ENCODE peak calls at places on chromosomes 16 and 17, in ten cellular contexts. B, Q, C, W, U, P, O, N, K and G are unnamed samples.

GRCh38 chr16:89122322-89122831 is 28.7 kb downstream of the ACSF3 start:
- DNase-seq in U (peak; percentile 20), Q (no peak), C (no peak), W (peak; percentile 73), P (no peak), O (no peak), N (no peak), K (peak; percentile 86), B (no peak), G (no peak)

GRCh38 chr16:65728652-65729051 is 606.8 kb upstream of the CDH11 start:
- DNase-seq in Q (no peak), B (no peak), U (no peak), O (no peak), C (no peak), N (no peak), K (no peak), P (no peak), W (no peak), G (no peak)

GRCh38 chr16:56999409-57000270 is 10.3 kb downstream of the NLRC5 start:
- DNase-seq in N (no peak), B (peak; percentile 47), Q (no peak), P (no peak), O (no peak), W (peak; percentile 43), U (no peak), K (no peak), C (no peak), G (no peak)

GRCh38 chr17:20966869-20967268 is 75.9 kb downstream of the USP22 start:
- DNase-seq in U (no peak), Q (no peak), B (no peak), N (no peak), O (no peak), W (no peak), K (no peak), P (no peak), C (no peak), G (no peak)

GRCh38 chr17:29250666-29251065 is 4.0 kb downstream of the CRYBA1 start:
- DNase-seq in P (no peak), B (no peak), Q (no peak), K (no peak), N (no peak), O (no peak), C (peak; percentile 24), W (no peak), U (no peak), G (no peak)

GRCh38 chr17:13589658-13590057 is 12.1 kb downstream of the HS3ST3A1 start:
- DNase-seq in P (no peak), B (no peak), Q (no peak), O (no peak), C (no peak), N (no peak), K (no peak), U (no peak), W (no peak), G (no peak)

GRCh38 chr17:1234455-1234854 is 35.8 kb upstream of the BHLHA9 start:
- DNase-seq in P (no peak), W (no peak), C (no peak), Q (no peak), U (no peak), K (no peak), O (no peak), N (no peak), B (no peak), G (no peak)

GRCh38 chr16:49635591-49636581 is 220.0 kb downstream of the ZNF423 start:
- DNase-seq in Q (no peak), N (no peak), K (no peak), B (no peak), C (no peak), U (no peak), O (no peak), W (no peak), P (no peak), G (no peak)

GRCh38 chr17:57335195-57335792 is 79.0 kb downstream of the MSI2 start:
- DNase-seq in K (no peak), Q (no peak), C (no peak), N (no peak), U (no peak), W (no peak), O (no peak), B (no peak), P (no peak), G (no peak)

DNA sequence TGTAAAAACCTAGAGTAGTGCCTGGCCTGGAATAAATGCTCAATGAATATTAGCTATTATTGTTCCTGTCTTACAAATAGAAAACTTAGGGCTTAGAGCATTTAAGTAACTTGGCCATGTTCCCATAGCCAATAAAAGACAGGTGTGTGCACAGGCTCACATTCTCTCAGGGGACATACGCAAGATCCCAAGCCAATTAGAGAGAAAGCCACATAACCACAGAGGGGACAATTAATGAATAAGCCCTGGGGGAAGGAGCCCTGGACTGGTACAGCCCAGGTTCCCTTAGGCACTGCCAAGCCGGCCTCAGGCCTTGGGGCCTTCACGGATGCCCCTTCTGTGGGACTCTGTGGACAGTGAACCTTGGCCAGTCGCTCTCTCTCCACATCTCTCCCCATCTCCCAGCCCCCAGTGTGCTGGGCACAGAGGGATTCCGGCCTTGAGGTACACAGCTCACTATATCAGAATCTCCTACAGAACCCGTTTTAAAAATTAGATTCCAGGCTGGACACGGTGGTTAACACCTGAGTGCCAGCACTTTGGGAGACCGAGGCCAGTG is 27.3 kb upstream of the ABCC12 start:
- DNase-seq in W (no peak), Q (no peak), K (no peak), U (no peak), C (no peak), N (no peak), B (peak; percentile 24), O (no peak), P (no peak), G (no peak)
- TF ChIP-seq EP300 in W (no peak), Q (no peak), K (no peak), U (no peak), C (no peak), N (no peak), B (no peak), O (no peak), P (no peak), G (no peak)

GRCh38 chr16:68087688-68088087 is 2.5 kb downstream of the NFATC3 start:
- DNase-seq in K (no peak), O (no peak), U (no peak), Q (no peak), B (no peak), C (no peak), W (no peak), P (no peak), N (no peak), G (no peak)

GRCh38 chr16:68085259-68086071 is at the start of gene NFATC3:
- DNase-seq in C (peak; percentile 97), N (peak; percentile 99), P (peak; percentile 97), W (peak; percentile 99), U (peak; percentile 99), K (peak; percentile 99), O (peak; percentile 97), B (peak; percentile 99), Q (peak; percentile 93), G (peak; percentile 97)

GRCh38 chr16:68086336-68086821 is 1.2 kb downstream of the NFATC3 start:
- DNase-seq in C (peak; percentile 49), N (peak; percentile 65), Q (no peak), K (no peak), U (no peak), W (no peak), B (no peak), P (no peak), O (no peak), G (peak; percentile 39)

GRCh38 chr16:68088130-68088972 is 3.2 kb downstream of the NFATC3 start:
- DNase-seq in K (no peak), N (peak; percentile 40), W (no peak), O (no peak), P (no peak), Q (no peak), B (no peak), U (no peak), C (no peak), G (no peak)

DNA sequence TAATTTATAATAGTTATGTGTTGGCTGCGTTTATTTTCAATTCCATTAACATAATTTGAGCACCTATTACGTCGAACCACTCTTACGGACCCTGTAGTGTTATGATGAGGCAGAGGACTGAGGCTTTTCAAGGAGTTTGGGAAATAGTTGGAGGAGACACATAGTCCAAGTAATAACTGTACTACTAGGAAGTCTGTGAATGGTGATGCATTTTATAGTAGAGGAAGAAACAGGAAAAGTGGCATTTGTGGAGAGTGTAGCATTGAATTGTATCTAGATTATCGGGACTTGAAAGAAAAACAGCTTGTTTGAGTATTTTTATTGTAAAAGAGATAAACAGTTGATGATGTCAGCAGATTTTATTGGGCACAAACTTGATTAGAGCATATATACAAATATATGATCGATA is 1.7 kb downstream of the NFATC3 start:
- DNase-seq in Q (no peak), O (no peak), P (no peak), U (no peak), N (peak; percentile 33), W (no peak), B (no peak), C (no peak), K (no peak), G (no peak)
- TF ChIP-seq EP300 in Q (no peak), O (no peak), P (no peak), U (no peak), N (no peak), W (no peak), B (no peak), C (no peak), K (no peak), G (no peak)

DNA sequence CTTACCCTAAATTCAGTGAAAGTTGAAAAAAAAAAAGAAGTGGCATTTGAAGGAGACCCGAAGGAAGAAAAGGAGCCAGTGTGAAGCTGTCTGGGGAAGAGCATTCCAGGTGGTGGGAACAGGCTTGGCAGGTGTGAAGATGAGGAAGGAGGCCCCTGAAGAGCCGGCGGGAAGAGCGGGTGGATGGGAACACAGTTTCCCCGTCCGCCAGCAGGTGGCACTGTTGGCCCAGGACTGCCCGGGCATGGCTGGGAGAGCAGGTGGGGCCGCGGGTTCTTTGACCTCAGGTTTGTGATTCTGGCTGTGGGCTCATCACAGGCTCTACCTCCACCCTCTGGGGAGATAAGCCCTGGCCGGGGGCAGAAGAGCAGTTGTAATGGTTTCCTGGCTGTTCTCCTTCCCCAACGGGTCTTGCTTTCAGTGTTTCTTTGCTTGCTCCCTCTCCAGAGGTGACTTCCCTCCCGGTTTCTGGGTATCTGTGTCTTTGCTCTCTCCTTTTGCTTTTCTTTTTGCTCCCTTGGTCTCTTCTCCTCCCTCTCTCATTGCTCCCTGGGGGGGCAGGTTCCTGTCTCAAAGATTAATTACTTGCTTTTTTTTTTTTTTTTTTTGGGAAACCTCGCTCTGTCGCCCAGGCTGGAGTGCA is 32.3 kb downstream of the RAP1GAP2 start:
- DNase-seq in N (peak; percentile 66), P (peak; percentile 32), B (peak; percentile 76), U (peak; percentile 82), O (peak; percentile 99), Q (no peak), C (peak; percentile 82), W (peak; percentile 81), K (peak; percentile 84), G (peak; percentile 94)
- TF ChIP-seq EP300 in N (no peak), P (no peak), B (no peak), U (no peak), O (no peak), Q (no peak), C (no peak), W (no peak), K (no peak), G (no peak)

DNA sequence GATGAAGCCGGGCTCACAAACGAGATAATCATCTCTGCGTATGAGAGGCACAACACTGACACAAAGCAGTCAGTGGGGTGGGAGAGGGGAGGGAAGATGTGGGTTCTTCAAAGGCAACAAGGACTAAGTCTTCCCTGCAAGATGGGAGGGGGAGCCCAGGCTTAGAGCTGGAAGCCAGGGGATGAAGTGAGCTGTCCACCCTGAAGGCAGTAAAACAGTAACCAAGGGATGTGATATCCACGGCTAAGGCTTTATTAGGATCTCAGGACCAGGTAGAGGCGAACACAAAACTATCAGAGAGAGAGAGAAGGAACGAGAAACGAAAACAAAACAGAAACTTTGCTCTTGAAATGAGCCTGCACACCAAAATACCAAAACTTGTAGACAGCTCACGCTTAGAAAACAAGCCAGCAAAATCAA is 115.9 kb downstream of the DYNLRB2 start:
- DNase-seq in C (no peak), U (no peak), K (no peak), W (no peak), Q (no peak), B (no peak), P (no peak), N (no peak), O (no peak), G (no peak)
- TF ChIP-seq EP300 in C (no peak), U (no peak), K (no peak), W (no peak), Q (no peak), B (no peak), P (no peak), N (no peak), O (no peak), G (no peak)